ENCODE peak calls at places on chromosomes 1 and 21, in four cellular contexts. L is A549, Y is K562, W is HepG2. E is an unnamed sample.

GRCh38 chr21:45415943-45416611 is 11.1 kb downstream of the COL18A1 start:
- DNase-seq in L (no peak), W (no peak), Y (no peak), E (no peak)

GRCh38 chr1:17531343-17531681 is 8.2 kb upstream of the ARHGEF10L start:
- DNase-seq in L (no peak), W (no peak), Y (no peak), E (no peak)

GRCh38 chr1:204409111-204409510 is 2.5 kb downstream of the PPP1R15B start:
- DNase-seq in W (no peak), Y (no peak), L (no peak), E (no peak)

GRCh38 chr1:57007948-57008347 is 42.1 kb upstream of the C8B start:
- DNase-seq in L (no peak), Y (no peak), W (no peak), E (no peak)

GRCh38 chr1:78645728-78646127 is 3.9 kb upstream of the IFI44 start:
- DNase-seq in Y (no peak), W (no peak), L (no peak), E (no peak)

GRCh38 chr1:157580179-157580827 is 17.6 kb downstream of the FCRL4 start:
- DNase-seq in Y (peak; percentile 61), W (peak; percentile 63), L (peak; percentile 48), E (peak; percentile 57)

GRCh38 chr1:100631015-100631521 is 88.5 kb upstream of the VCAM1 start:
- DNase-seq in Y (no peak), W (no peak), L (no peak), E (peak; percentile 95)

GRCh38 chr21:20443558-20444155 is 554.6 kb upstream of the NCAM2 start:
- DNase-seq in L (no peak), Y (peak; percentile 17), W (no peak), E (no peak)

GRCh38 chr1:198107041-198107440 is 49.8 kb upstream of the NEK7 start:
- DNase-seq in L (no peak), Y (no peak), W (no peak), E (peak; percentile 41)

GRCh38 chr1:205921559-205921887 is 21.7 kb downstream of the SLC26A9 start:
- DNase-seq in W (no peak), Y (no peak), L (no peak), E (no peak)

GRCh38 chr1:34125721-34126380 is 39.2 kb downstream of the CSMD2 start:
- DNase-seq in W (no peak), Y (no peak), L (no peak), E (no peak)

GRCh38 chr21:44955803-44956175 is 16.0 kb downstream of the SLX9 start:
- DNase-seq in W (no peak), Y (no peak), L (no peak), E (no peak)

GRCh38 chr1:30704765-30705509 is 18.4 kb downstream of the MATN1 start:
- DNase-seq in Y (no peak), W (no peak), L (no peak), E (no peak)

GRCh38 chr1:78437941-78438340 is 52.8 kb upstream of the PTGFR start:
- DNase-seq in W (no peak), Y (no peak), L (no peak), E (no peak)

GRCh38 chr1:183404456-183404855 is 13.7 kb downstream of the NMNAT2 start:
- DNase-seq in Y (no peak), L (no peak), W (no peak), E (no peak)

GRCh38 chr1:67853704-67854103 is 20.4 kb upstream of the GNG12 start:
- DNase-seq in W (peak; percentile 25), L (peak; percentile 59), Y (peak; percentile 78), E (peak; percentile 86)

GRCh38 chr1:155591770-155592169 is 18.2 kb upstream of the MSTO1 start:
- DNase-seq in W (peak; percentile 68), Y (peak; percentile 32), L (peak; percentile 40), E (peak; percentile 68)

GRCh38 chr1:153663211-153663610 is 4.7 kb downstream of the SNAPIN start:
- DNase-seq in W (no peak), Y (no peak), L (no peak), E (peak; percentile 65)

GRCh38 chr1:92951141-92951582 is 10.1 kb downstream of the DIPK1A start:
- DNase-seq in Y (no peak), L (peak; percentile 31), W (peak; percentile 92), E (peak; percentile 71)

GRCh38 chr21:42721341-42721824 is 68.0 kb downstream of the PDE9A start:
- DNase-seq in Y (no peak), W (peak; percentile 30), L (no peak), E (no peak)

GRCh38 chr1:2290595-2291510 is 62.7 kb downstream of the SKI start:
- DNase-seq in W (no peak), L (no peak), Y (no peak), E (peak; percentile 98)

GRCh38 chr1:152427458-152427857 is 13.4 kb upstream of the CRNN start:
- DNase-seq in Y (no peak), W (no peak), L (no peak), E (no peak)

GRCh38 chr1:68178821-68179490 is 53.4 kb downstream of the WLS start:
- DNase-seq in L (no peak), Y (no peak), W (no peak), E (peak; percentile 68)

DNA sequence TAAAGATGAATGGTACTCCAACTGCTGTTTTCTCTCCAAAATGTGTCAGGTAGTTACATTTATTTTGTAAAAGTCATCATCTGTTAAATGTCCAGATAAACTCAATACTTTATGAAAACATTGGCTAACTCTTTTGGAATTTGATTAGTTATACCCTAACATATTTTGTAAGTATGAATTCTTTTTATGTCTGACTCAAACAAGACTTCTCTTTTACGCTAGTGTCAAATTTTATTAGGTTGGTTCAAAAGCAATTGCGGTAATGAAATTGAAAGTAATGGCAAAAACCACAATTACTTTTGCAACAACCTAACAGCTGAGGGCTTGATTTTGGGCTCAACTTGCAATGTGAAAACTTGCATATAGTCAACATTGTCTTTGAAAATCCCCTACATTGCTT is 41.0 kb upstream of the USP25 start:
- DNase-seq in Y (no peak), W (no peak), L (no peak), E (no peak)
- TF ChIP-seq MAZ in Y (no peak), W (no peak), L (no peak), E (no peak)

GRCh38 chr1:201329286-201329685 is 46.0 kb downstream of the PKP1 start:
- DNase-seq in W (no peak), Y (no peak), L (no peak), E (peak; percentile 69)
- TF ChIP-seq MAZ in W (no peak), Y (no peak), L (no peak), E (no peak)

DNA sequence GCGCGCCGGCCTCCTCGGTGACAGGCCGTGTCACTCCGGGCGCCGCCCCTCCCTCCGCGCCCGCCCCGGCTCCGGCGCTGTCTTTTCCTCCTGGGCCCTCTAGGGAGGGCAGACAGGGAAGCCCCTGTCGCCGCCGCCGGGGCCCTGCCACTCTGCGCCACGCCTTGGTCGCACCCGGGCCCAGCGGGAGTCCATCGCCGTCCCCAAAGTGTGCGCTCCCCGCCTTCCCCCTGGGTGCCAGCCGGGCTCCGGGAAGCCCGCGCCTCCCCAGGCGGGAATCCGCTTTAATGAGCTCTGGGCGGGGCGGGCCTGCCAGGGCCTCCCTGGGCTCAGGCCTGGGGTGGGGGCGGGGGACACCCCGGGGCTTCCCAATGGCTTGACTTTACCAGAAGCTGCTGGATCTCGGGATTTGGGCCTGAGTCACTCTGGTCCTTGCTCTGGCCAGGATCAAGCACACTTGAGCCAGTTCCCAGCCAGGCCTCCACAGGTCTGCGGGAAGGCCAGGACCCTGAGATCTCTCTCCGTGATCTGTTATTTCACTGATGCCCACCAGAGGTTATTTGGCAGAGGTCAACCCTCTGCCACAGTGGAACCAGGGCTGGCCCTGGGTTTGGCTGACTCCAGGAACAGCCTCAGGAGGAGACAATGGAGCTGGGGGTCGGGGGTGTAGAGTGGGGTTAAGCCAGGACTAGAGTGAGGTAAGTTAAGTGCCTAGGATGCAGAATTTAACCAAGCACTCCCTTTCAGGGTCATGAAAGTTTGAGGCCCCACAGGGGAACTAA is 178.4 kb upstream of the EDN2 start:
- DNase-seq in L (peak; percentile 22), Y (no peak), W (no peak), E (peak; percentile 84)
- TF ChIP-seq MAZ in L (no peak), Y (no peak), W (no peak), E (peak; percentile 44)

DNA sequence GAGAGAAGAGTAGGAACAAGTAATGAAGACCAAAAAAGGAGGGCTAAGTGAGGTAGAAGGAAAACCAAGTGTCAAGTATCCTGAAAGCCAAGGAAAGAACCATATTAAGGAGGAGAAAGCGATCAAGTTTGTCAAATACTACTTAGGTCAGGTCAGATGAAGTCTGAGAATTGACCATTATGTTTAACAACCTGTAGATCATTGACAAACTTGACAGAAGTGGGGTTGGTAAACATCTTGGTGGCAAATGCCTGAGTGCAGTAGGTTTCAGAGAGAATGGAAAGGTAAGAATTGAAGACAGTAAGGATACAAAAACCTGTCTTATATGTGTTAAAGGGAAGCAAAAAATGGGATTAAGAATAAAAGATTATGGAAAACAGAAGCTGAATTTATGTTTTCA is 3.7 kb upstream of the CHIA start:
- DNase-seq in W (no peak), Y (no peak), L (no peak), E (no peak)
- TF ChIP-seq MAZ in W (no peak), Y (no peak), L (no peak), E (no peak)

DNA sequence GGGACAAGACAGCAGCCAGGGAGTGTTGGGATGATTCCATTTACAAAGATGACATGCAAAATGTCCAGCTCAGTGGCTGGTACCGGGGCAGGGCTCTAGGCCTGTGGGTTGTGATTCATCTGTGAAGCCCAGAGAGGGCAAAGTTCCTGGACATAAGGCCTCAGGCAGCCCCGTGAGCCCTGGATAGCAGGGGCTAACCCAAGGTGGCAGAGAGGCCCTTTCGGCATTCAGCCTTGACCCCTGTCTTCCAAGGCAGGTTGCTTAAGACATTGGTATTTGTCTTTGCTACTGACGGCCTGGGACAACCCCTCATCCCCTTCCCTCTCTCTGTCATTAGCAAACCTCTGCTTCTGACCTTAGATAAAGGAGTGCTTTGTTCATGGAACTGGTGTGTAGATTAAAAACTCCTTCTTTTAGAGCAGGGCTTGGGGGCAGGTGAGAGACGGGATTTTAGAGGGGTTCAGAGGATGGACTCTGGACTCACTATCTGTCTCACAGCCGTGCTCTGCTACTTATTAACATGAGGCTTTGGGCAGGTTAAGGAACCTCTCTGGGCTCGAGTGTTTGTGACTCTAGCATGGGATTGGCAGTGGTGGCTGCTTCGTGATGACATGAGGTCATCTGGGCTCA is 36.3 kb downstream of the TMEM51 start:
- DNase-seq in L (no peak), W (peak; percentile 90), Y (no peak), E (no peak)
- TF ChIP-seq MAZ in L (no peak), W (no peak), Y (no peak), E (no peak)

DNA sequence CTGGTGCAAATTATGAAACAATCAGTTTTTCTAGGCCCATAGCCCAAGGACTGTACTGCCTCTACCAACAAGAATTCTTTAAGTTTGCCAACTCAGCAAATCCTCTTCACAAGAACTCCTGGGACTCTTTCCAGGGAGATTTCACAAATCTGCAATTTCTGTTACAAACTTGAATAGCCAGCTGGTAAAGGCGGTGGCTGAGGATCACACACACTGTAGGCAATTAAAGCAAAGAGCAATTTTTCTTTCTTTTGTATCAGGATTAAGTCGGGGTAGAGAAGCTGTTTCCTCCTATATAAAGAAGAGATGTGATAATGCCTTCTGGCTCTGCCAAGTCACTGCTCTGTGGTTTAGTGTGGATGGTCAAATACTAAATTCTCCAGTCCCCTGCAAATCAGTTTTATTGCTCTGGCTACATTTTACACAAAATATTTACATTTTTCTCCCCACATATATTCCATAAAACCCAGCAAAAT is 1.7 kb downstream of the ALDH9A1 start:
- DNase-seq in W (no peak), L (no peak), Y (no peak), E (peak; percentile 89)
- TF ChIP-seq MAZ in W (no peak), L (no peak), Y (no peak), E (no peak)

GRCh38 chr1:66374561-66375111 is 159.3 kb upstream of the SGIP1 start:
- DNase-seq in W (no peak), L (no peak), Y (no peak), E (peak; percentile 95)
- TF ChIP-seq MAZ in W (no peak), L (no peak), Y (no peak), E (no peak)

E was measured in IMR-90.